ENCODE peak calls at places on chromosome 15, in ten cellular contexts. V is spleen, Y is GF-D8, R is hippocampal formation, A is heart right ventricle, X is cerebellar cortex, O is dorsolateral prefrontal cortex, P is GM03348, F is AG08396, Z is iris pigment epithelial cell. C is an unnamed sample.

GRCh38 chr15:55824857-55825613 is 82.1 kb upstream of the PRTG start:
- DNase-seq in V (no peak), Y (no peak), R (no peak), A (no peak), X (no peak), O (no peak), P (no peak), F (no peak), Z (no peak), C (no peak)

GRCh38 chr15:41855121-41855941 is 16.7 kb downstream of the PLA2G4B start:
- DNase-seq in V (no peak), Y (no peak), R (no peak), A (no peak), X (no peak), O (peak), P (no peak), F (no peak), Z (no peak), C (no peak)

GRCh38 chr15:74613089-74613952 is 2.3 kb upstream of the CLK3 start:
- DNase-seq in V (no peak), Y (no peak), R (no peak), A (no peak), X (no peak), O (no peak), P (no peak), F (no peak), Z (no peak), C (no peak)

GRCh38 chr15:74889390-74889881 is 406 bp upstream of the MPI start:
- DNase-seq in V (peak), Y (peak), R (peak), A (peak), X (peak), O (peak), P (peak), F (peak), Z (peak), C (peak)

GRCh38 chr15:70486012-70486411 is 277.3 kb downstream of the UACA start:
- DNase-seq in V (no peak), Y (peak), R (no peak), A (no peak), X (no peak), O (no peak), P (no peak), F (no peak), Z (no peak), C (peak)

GRCh38 chr15:31372635-31373091 is 46.0 kb downstream of the KLF13 start:
- DNase-seq in V (peak), Y (no peak), R (no peak), A (peak), X (no peak), O (no peak), P (peak), F (peak), Z (peak), C (peak)

GRCh38 chr15:64894395-64895056 is 17.2 kb upstream of the ANKDD1A start:
- DNase-seq in V (peak), Y (no peak), R (no peak), A (no peak), X (no peak), O (no peak), P (no peak), F (no peak), Z (no peak), C (no peak)

GRCh38 chr15:73171711-73172110 is 119.4 kb downstream of the NEO1 start:
- DNase-seq in V (no peak), Y (no peak), R (no peak), A (no peak), X (no peak), O (no peak), P (no peak), F (no peak), Z (no peak), C (no peak)

GRCh38 chr15:87747106-87747505 is 509.4 kb downstream of the NTRK3 start:
- DNase-seq in V (peak), Y (no peak), R (no peak), A (no peak), X (no peak), O (no peak), P (no peak), F (no peak), Z (no peak), C (no peak)

GRCh38 chr15:78312551-78312950 is 13.1 kb upstream of the SKIC8 start:
- DNase-seq in V (no peak), Y (no peak), R (no peak), A (no peak), X (no peak), O (no peak), P (no peak), F (no peak), Z (no peak), C (peak)

C was measured in heart left ventricle.